ENCODE peak calls at places on chromosomes 2 and 18, in eight cellular contexts. D, E, C, J, M, O, Q and P are unnamed samples.
A peak's percentile ranks its signal among the peaks of the same experiment; 100 is the strongest.

GRCh38 chr2:88896971-88897370 is 205.5 kb downstream of the RPIA start:
- DNase-seq in Q (no peak), D (no peak), C (no peak), O (no peak), J (no peak), M (no peak), E (no peak), P (no peak)

GRCh38 chr2:135925571-135925970 is 49.3 kb upstream of the MCM6 start:
- DNase-seq in D (peak; percentile 74), E (no peak), C (no peak), M (no peak), J (no peak), O (no peak), Q (peak; percentile 66), P (peak; percentile 51)

GRCh38 chr2:105373895-105374401 is 24.9 kb downstream of the FHL2 start:
- DNase-seq in O (no peak), E (no peak), Q (peak; percentile 14), M (no peak), D (no peak), J (no peak), C (no peak), P (no peak)

GRCh38 chr2:17309741-17310339 is 208.4 kb downstream of the RAD51AP2 start:
- DNase-seq in M (no peak), O (peak; percentile 47), J (peak; percentile 25), D (peak; percentile 49), E (no peak), Q (peak; percentile 72), C (peak; percentile 58), P (peak; percentile 53)

GRCh38 chr18:21115519-21116411 is 4.2 kb upstream of the ROCK1 start:
- DNase-seq in J (no peak), E (no peak), C (no peak), Q (peak; percentile 59), M (no peak), D (peak; percentile 65), O (no peak), P (peak; percentile 57)

GRCh38 chr2:23616630-23617029 is 231.7 kb downstream of the KLHL29 start:
- DNase-seq in J (no peak), M (no peak), O (no peak), C (no peak), E (peak; percentile 79), D (no peak), Q (no peak), P (no peak)

GRCh38 chr18:57004366-57005121 is 142.3 kb upstream of the BOD1L2 start:
- DNase-seq in M (no peak), D (peak; percentile 76), J (no peak), C (no peak), Q (peak; percentile 70), O (no peak), E (no peak), P (peak; percentile 67)

GRCh38 chr2:183037660-183038340 is 457 bp downstream of the NCKAP1 start:
- DNase-seq in M (no peak), O (peak; percentile 21), E (peak; percentile 77), J (no peak), D (no peak), Q (no peak), C (no peak), P (no peak)

GRCh38 chr2:23757686-23758433 is 169.1 kb downstream of the ATAD2B start:
- DNase-seq in Q (peak; percentile 95), E (no peak), D (peak; percentile 95), M (no peak), J (no peak), O (no peak), C (no peak), P (peak; percentile 84)

GRCh38 chr2:127423476-127423840 is 5.2 kb downstream of the PROC start:
- DNase-seq in D (no peak), C (peak; percentile 43), Q (no peak), J (no peak), E (no peak), O (no peak), M (no peak), P (no peak)

GRCh38 chr2:132473174-132473883 is 56.7 kb downstream of the GPR39 start:
- DNase-seq in O (no peak), E (no peak), D (no peak), C (no peak), Q (no peak), J (no peak), M (no peak), P (no peak)

GRCh38 chr2:170222298-170222697 is 44.4 kb downstream of the MYO3B start:
- DNase-seq in Q (peak; percentile 5), D (peak; percentile 43), J (no peak), M (no peak), E (no peak), C (no peak), O (no peak), P (peak; percentile 49)

GRCh38 chr2:29326926-29327325 is 211.7 kb downstream of the CLIP4 start:
- DNase-seq in Q (no peak), J (no peak), E (no peak), M (no peak), D (no peak), O (no peak), C (no peak), P (peak; percentile 67)

GRCh38 chr2:64779117-64779690 is 125.5 kb upstream of the SERTAD2 start:
- DNase-seq in J (no peak), O (no peak), Q (peak; percentile 92), D (peak; percentile 90), C (no peak), E (no peak), M (no peak), P (peak; percentile 84)

GRCh38 chr2:37892436-37893114 is 32.5 kb upstream of the RMDN2 start:
- DNase-seq in J (no peak), E (no peak), C (no peak), Q (no peak), D (no peak), O (peak; percentile 49), M (no peak), P (no peak)
- H3K4me3 ChIP-seq in J (no peak overlapping the region), E (no peak overlapping the region), C (no peak overlapping the region), Q (no peak overlapping the region), D (no peak overlapping the region), O (no peak overlapping the region), M (no peak overlapping the region), P (no peak overlapping the region)

GRCh38 chr18:49628993-49629795 is 67.3 kb downstream of the LIPG start:
- DNase-seq in O (no peak), D (no peak), J (no peak), Q (no peak), M (peak; percentile 77), C (peak; percentile 60), E (no peak), P (no peak)
- TF ChIP-seq CTCF in O (peak; percentile 46), D (peak; percentile 11), J (peak; percentile 35), Q (peak; percentile 6), M (no peak), C (peak; percentile 4), E (no peak), P (peak; percentile 37)

GRCh38 chr18:35478520-35479435 is 19.0 kb downstream of the INO80C start:
- DNase-seq in O (no peak), J (no peak), C (no peak), D (peak; percentile 86), Q (peak; percentile 99), E (no peak), M (no peak), P (peak; percentile 88)

GRCh38 chr18:35477974-35478373 is 19.8 kb downstream of the INO80C start:
- DNase-seq in O (no peak), D (no peak), C (no peak), M (no peak), E (no peak), J (no peak), Q (no peak), P (no peak)

GRCh38 chr18:35474884-35475283 is 22.9 kb downstream of the INO80C start:
- DNase-seq in J (no peak), E (no peak), M (no peak), D (no peak), O (no peak), C (no peak), Q (peak; percentile 68), P (peak; percentile 52)

GRCh38 chr18:35479911-35480586 is 17.7 kb downstream of the INO80C start:
- DNase-seq in O (no peak), Q (no peak), C (no peak), M (no peak), J (no peak), D (no peak), E (no peak), P (no peak)

DNA sequence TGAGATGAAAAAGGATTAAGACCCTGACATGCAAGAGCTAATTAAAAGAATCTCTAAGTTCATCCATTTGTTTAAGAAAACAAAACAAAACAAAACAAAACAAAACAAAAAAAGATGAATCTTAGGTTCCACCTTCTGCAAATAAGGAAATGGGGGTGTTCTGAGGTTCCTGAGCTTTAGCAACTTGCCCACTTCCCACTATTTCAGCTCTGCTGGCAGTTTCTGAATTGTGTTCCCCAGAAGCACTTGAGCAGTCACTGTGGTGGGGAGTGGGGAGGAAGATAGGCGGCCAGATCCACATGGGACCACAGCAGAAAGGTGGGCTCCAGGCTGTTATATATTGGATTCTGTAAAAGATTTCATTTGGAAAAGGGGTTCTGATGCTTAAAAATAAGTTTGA is 20.3 kb downstream of the INO80C start:
- DNase-seq in O (no peak), M (no peak), C (no peak), E (no peak), J (no peak), D (no peak), Q (no peak), P (no peak)
- H3K4me3 ChIP-seq in O (no peak overlapping the region), M (no peak overlapping the region), C (no peak overlapping the region), E (no peak overlapping the region), J (no peak overlapping the region), D (no peak overlapping the region), Q (peak overlapping the region; percentile 37), P (no peak overlapping the region)

GRCh38 chr2:71426721-71427120 is 26.6 kb upstream of the DYSF start:
- DNase-seq in J (no peak), D (no peak), C (no peak), O (no peak), M (no peak), Q (no peak), E (no peak), P (no peak)

GRCh38 chr2:71419145-71419544 is 34.2 kb upstream of the DYSF start:
- DNase-seq in O (no peak), D (no peak), Q (no peak), J (no peak), E (no peak), M (no peak), C (no peak), P (no peak)

GRCh38 chr2:71423817-71424420 is 29.4 kb upstream of the DYSF start:
- DNase-seq in E (no peak), C (no peak), J (no peak), O (no peak), M (no peak), D (no peak), Q (no peak), P (no peak)

GRCh38 chr2:71419976-71420375 is 33.4 kb upstream of the DYSF start:
- DNase-seq in D (no peak), C (no peak), E (no peak), Q (no peak), O (no peak), J (no peak), M (no peak), P (no peak)

GRCh38 chr2:71422786-71423185 is 30.6 kb upstream of the DYSF start:
- DNase-seq in Q (no peak), E (no peak), C (no peak), J (no peak), O (no peak), M (no peak), D (no peak), P (no peak)
- TF ChIP-seq CTCF in Q (no peak), E (no peak), C (no peak), J (no peak), O (no peak), M (no peak), D (no peak), P (no peak)